ENCODE peak calls at places on chromosomes 7 and 10, in nine cellular contexts. One of them, this sample, is unnamed. For H3K9me3 and H3K4me1, the result is how much of the 10 kb centered on the place peaks cover.

GRCh38 chr10:48464871-48465736 is 139.8 kb downstream of the ARHGAP22 start:
- DNase-seq in lower lobe of right lung: no peak
- DNase-seq in OCI-LY7: no peak
- DNase-seq in astrocyte: no peak
- DNase-seq in adrenal gland: no peak
- DNase-seq in CD4-positive, CD25-positive, alpha-beta regulatory T cell: no peak
- DNase-seq in transverse colon: no peak
- DNase-seq in Karpas-422: no peak
- DNase-seq in tibial artery: no peak
- DNase-seq in this sample: peak

GRCh38 chr10:126135177-126135576 is 238.8 kb downstream of the FANK1 start:
- DNase-seq in lower lobe of right lung: no peak
- DNase-seq in OCI-LY7: no peak
- DNase-seq in astrocyte: no peak
- DNase-seq in adrenal gland: no peak
- DNase-seq in CD4-positive, CD25-positive, alpha-beta regulatory T cell: no peak
- DNase-seq in transverse colon: no peak
- DNase-seq in Karpas-422: peak
- DNase-seq in tibial artery: no peak
- DNase-seq in this sample: no peak

GRCh38 chr10:4057725-4058513 is 272.9 kb upstream of the KLF6 start:
- DNase-seq in lower lobe of right lung: no peak
- DNase-seq in OCI-LY7: no peak
- DNase-seq in astrocyte: no peak
- DNase-seq in adrenal gland: no peak
- DNase-seq in CD4-positive, CD25-positive, alpha-beta regulatory T cell: no peak
- DNase-seq in transverse colon: no peak
- DNase-seq in Karpas-422: no peak
- DNase-seq in tibial artery: no peak
- DNase-seq in this sample: no peak

GRCh38 chr10:19654576-19654975 is 161.7 kb upstream of the PLXDC2 start:
- DNase-seq in lower lobe of right lung: no peak
- DNase-seq in OCI-LY7: no peak
- DNase-seq in astrocyte: peak
- DNase-seq in adrenal gland: no peak
- DNase-seq in CD4-positive, CD25-positive, alpha-beta regulatory T cell: no peak
- DNase-seq in transverse colon: no peak
- DNase-seq in Karpas-422: no peak
- DNase-seq in tibial artery: no peak
- DNase-seq in this sample: no peak

GRCh38 chr10:97714401-97715258 is 1.1 kb downstream of the MARVELD1 start:
- DNase-seq in lower lobe of right lung: peak
- DNase-seq in OCI-LY7: no peak
- DNase-seq in astrocyte: peak
- DNase-seq in adrenal gland: peak
- DNase-seq in CD4-positive, CD25-positive, alpha-beta regulatory T cell: no peak
- DNase-seq in transverse colon: peak
- DNase-seq in Karpas-422: no peak
- DNase-seq in tibial artery: peak
- DNase-seq in this sample: peak

GRCh38 chr7:1698951-1699350 is 28.9 kb downstream of the ELFN1 start:
- DNase-seq in lower lobe of right lung: no peak
- DNase-seq in OCI-LY7: no peak
- DNase-seq in astrocyte: no peak
- DNase-seq in adrenal gland: no peak
- DNase-seq in CD4-positive, CD25-positive, alpha-beta regulatory T cell: no peak
- DNase-seq in transverse colon: no peak
- DNase-seq in Karpas-422: no peak
- DNase-seq in tibial artery: no peak
- DNase-seq in this sample: no peak

GRCh38 chr7:44281811-44282600 is 43.4 kb downstream of the CAMK2B start:
- DNase-seq in lower lobe of right lung: peak
- DNase-seq in OCI-LY7: no peak
- DNase-seq in astrocyte: no peak
- DNase-seq in adrenal gland: peak
- DNase-seq in CD4-positive, CD25-positive, alpha-beta regulatory T cell: no peak
- DNase-seq in transverse colon: peak
- DNase-seq in Karpas-422: no peak
- DNase-seq in tibial artery: peak
- DNase-seq in this sample: peak

GRCh38 chr7:157046681-157047080 is 36.2 kb upstream of the MNX1 start:
- DNase-seq in lower lobe of right lung: no peak
- DNase-seq in OCI-LY7: no peak
- DNase-seq in astrocyte: peak
- DNase-seq in adrenal gland: no peak
- DNase-seq in CD4-positive, CD25-positive, alpha-beta regulatory T cell: no peak
- DNase-seq in transverse colon: no peak
- DNase-seq in Karpas-422: no peak
- DNase-seq in tibial artery: no peak
- DNase-seq in this sample: no peak

GRCh38 chr10:25117757-25118156 is 57.0 kb upstream of the GPR158 start:
- DNase-seq in lower lobe of right lung: no peak
- DNase-seq in OCI-LY7: no peak
- DNase-seq in astrocyte: peak
- DNase-seq in adrenal gland: no peak
- DNase-seq in CD4-positive, CD25-positive, alpha-beta regulatory T cell: no peak
- DNase-seq in transverse colon: no peak
- DNase-seq in Karpas-422: no peak
- DNase-seq in tibial artery: no peak
- DNase-seq in this sample: no peak

GRCh38 chr7:104328970-104329825 is 795 bp downstream of the LHFPL3 start:
- DNase-seq in lower lobe of right lung: no peak
- DNase-seq in OCI-LY7: no peak
- DNase-seq in astrocyte: no peak
- DNase-seq in adrenal gland: no peak
- DNase-seq in CD4-positive, CD25-positive, alpha-beta regulatory T cell: no peak
- DNase-seq in transverse colon: no peak
- DNase-seq in Karpas-422: no peak
- DNase-seq in tibial artery: no peak
- DNase-seq in this sample: no peak

GRCh38 chr10:70622981-70623844 is 20.7 kb upstream of the PRF1 start:
- DNase-seq in lower lobe of right lung: no peak
- DNase-seq in OCI-LY7: no peak
- DNase-seq in astrocyte: peak
- DNase-seq in adrenal gland: no peak
- DNase-seq in CD4-positive, CD25-positive, alpha-beta regulatory T cell: no peak
- DNase-seq in transverse colon: no peak
- DNase-seq in Karpas-422: no peak
- DNase-seq in tibial artery: no peak
- DNase-seq in this sample: no peak

GRCh38 chr7:80087051-80087767 is 47.4 kb upstream of the GNAI1 start:
- DNase-seq in lower lobe of right lung: no peak
- DNase-seq in OCI-LY7: no peak
- DNase-seq in astrocyte: peak
- DNase-seq in adrenal gland: no peak
- DNase-seq in CD4-positive, CD25-positive, alpha-beta regulatory T cell: no peak
- DNase-seq in transverse colon: no peak
- DNase-seq in Karpas-422: no peak
- DNase-seq in tibial artery: no peak
- DNase-seq in this sample: no peak

GRCh38 chr10:46992794-46993552 is 81.7 kb downstream of the PTPN20 start:
- DNase-seq in lower lobe of right lung: peak
- DNase-seq in OCI-LY7: peak
- DNase-seq in astrocyte: peak
- DNase-seq in adrenal gland: peak
- DNase-seq in CD4-positive, CD25-positive, alpha-beta regulatory T cell: no peak
- DNase-seq in transverse colon: peak
- DNase-seq in Karpas-422: peak
- DNase-seq in tibial artery: peak
- DNase-seq in this sample: no peak

GRCh38 chr10:91162495-91163268 is 57.8 kb upstream of the PCGF5 start:
- DNase-seq in lower lobe of right lung: peak
- DNase-seq in OCI-LY7: peak
- DNase-seq in astrocyte: peak
- DNase-seq in adrenal gland: peak
- DNase-seq in CD4-positive, CD25-positive, alpha-beta regulatory T cell: peak
- DNase-seq in transverse colon: peak
- DNase-seq in Karpas-422: peak
- DNase-seq in tibial artery: peak
- DNase-seq in this sample: peak

GRCh38 chr10:102492983-102493382 is 9.5 kb downstream of the ACTR1A start:
- DNase-seq in lower lobe of right lung: no peak
- DNase-seq in OCI-LY7: no peak
- DNase-seq in astrocyte: no peak
- DNase-seq in adrenal gland: peak
- DNase-seq in CD4-positive, CD25-positive, alpha-beta regulatory T cell: no peak
- DNase-seq in transverse colon: no peak
- DNase-seq in Karpas-422: no peak
- DNase-seq in tibial artery: no peak
- DNase-seq in this sample: peak

GRCh38 chr10:5692476-5693358 is 8.1 kb downstream of the TASOR2 start:
- DNase-seq in lower lobe of right lung: peak
- DNase-seq in OCI-LY7: peak
- DNase-seq in astrocyte: peak
- DNase-seq in adrenal gland: peak
- DNase-seq in CD4-positive, CD25-positive, alpha-beta regulatory T cell: peak
- DNase-seq in transverse colon: peak
- DNase-seq in Karpas-422: no peak
- DNase-seq in tibial artery: no peak
- DNase-seq in this sample: peak

GRCh38 chr7:14446829-14447228 is 455.7 kb downstream of the DGKB start:
- DNase-seq in lower lobe of right lung: no peak
- DNase-seq in OCI-LY7: peak
- DNase-seq in astrocyte: no peak
- DNase-seq in adrenal gland: no peak
- DNase-seq in CD4-positive, CD25-positive, alpha-beta regulatory T cell: no peak
- DNase-seq in transverse colon: no peak
- DNase-seq in Karpas-422: no peak
- DNase-seq in tibial artery: no peak
- DNase-seq in this sample: no peak

GRCh38 chr10:13560597-13560996 is 26.2 kb upstream of the PRPF18 start:
- DNase-seq in lower lobe of right lung: no peak
- DNase-seq in OCI-LY7: no peak
- DNase-seq in astrocyte: peak
- DNase-seq in adrenal gland: no peak
- DNase-seq in CD4-positive, CD25-positive, alpha-beta regulatory T cell: no peak
- DNase-seq in transverse colon: no peak
- DNase-seq in Karpas-422: no peak
- DNase-seq in tibial artery: no peak
- DNase-seq in this sample: peak

GRCh38 chr10:77971804-77972144 is 45.2 kb upstream of the DLG5 start:
- DNase-seq in lower lobe of right lung: no peak
- DNase-seq in OCI-LY7: no peak
- DNase-seq in astrocyte: no peak
- DNase-seq in adrenal gland: no peak
- DNase-seq in CD4-positive, CD25-positive, alpha-beta regulatory T cell: no peak
- DNase-seq in transverse colon: no peak
- DNase-seq in Karpas-422: no peak
- DNase-seq in tibial artery: no peak
- DNase-seq in this sample: no peak

DNA sequence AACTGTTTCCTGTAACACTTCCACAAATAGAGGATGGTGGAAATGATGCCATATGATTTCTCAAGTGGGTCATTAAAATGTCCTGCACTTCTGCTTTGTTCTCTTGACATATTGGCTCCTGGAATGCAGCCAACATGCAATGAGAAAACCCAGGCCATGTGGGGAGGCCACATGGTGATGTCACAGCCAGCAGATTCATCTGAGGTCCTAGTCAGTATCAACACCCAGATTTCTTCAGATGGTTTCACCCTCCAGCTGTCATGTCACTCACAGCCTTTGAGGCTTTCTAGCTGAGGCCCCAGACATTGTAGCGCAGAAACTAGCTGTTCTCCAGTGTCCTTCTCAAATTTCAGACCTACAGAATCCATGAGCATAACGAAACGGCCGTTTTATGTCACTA is 102.3 kb upstream of the NUPR2 start:
- DNase-seq in lower lobe of right lung: no peak
- DNase-seq in OCI-LY7: no peak
- DNase-seq in astrocyte: no peak
- DNase-seq in adrenal gland: no peak
- DNase-seq in CD4-positive, CD25-positive, alpha-beta regulatory T cell: no peak
- DNase-seq in transverse colon: no peak
- DNase-seq in Karpas-422: no peak
- DNase-seq in tibial artery: peak
- DNase-seq in this sample: peak
- H3K9me3 ChIP-seq in lower lobe of right lung: under half
- H3K9me3 ChIP-seq in OCI-LY7: under half
- H3K9me3 ChIP-seq in astrocyte: under half
- H3K9me3 ChIP-seq in adrenal gland: under half
- H3K9me3 ChIP-seq in CD4-positive, CD25-positive, alpha-beta regulatory T cell: under half
- H3K9me3 ChIP-seq in transverse colon: under half
- H3K9me3 ChIP-seq in Karpas-422: under half
- H3K9me3 ChIP-seq in tibial artery: under half
- H3K9me3 ChIP-seq in this sample: under half

GRCh38 chr7:105678811-105679495 is 97.7 kb upstream of the EFCAB10 start:
- DNase-seq in lower lobe of right lung: peak
- DNase-seq in OCI-LY7: no peak
- DNase-seq in astrocyte: no peak
- DNase-seq in adrenal gland: peak
- DNase-seq in CD4-positive, CD25-positive, alpha-beta regulatory T cell: peak
- DNase-seq in transverse colon: peak
- DNase-seq in Karpas-422: peak
- DNase-seq in tibial artery: peak
- DNase-seq in this sample: peak
- H3K4me1 ChIP-seq in lower lobe of right lung: half or more
- H3K4me1 ChIP-seq in OCI-LY7: under half
- H3K4me1 ChIP-seq in astrocyte: under half
- H3K4me1 ChIP-seq in adrenal gland: under half
- H3K4me1 ChIP-seq in CD4-positive, CD25-positive, alpha-beta regulatory T cell: half or more
- H3K4me1 ChIP-seq in transverse colon: under half
- H3K4me1 ChIP-seq in Karpas-422: under half
- H3K4me1 ChIP-seq in tibial artery: under half
- H3K4me1 ChIP-seq in this sample: half or more

GRCh38 chr10:111491154-111491553 is 414.3 kb downstream of the ADRA2A start:
- DNase-seq in lower lobe of right lung: no peak
- DNase-seq in OCI-LY7: no peak
- DNase-seq in astrocyte: no peak
- DNase-seq in adrenal gland: no peak
- DNase-seq in CD4-positive, CD25-positive, alpha-beta regulatory T cell: no peak
- DNase-seq in transverse colon: no peak
- DNase-seq in Karpas-422: no peak
- DNase-seq in tibial artery: no peak
- DNase-seq in this sample: no peak
- H3K9me3 ChIP-seq in lower lobe of right lung: under half
- H3K9me3 ChIP-seq in OCI-LY7: under half
- H3K9me3 ChIP-seq in astrocyte: under half
- H3K9me3 ChIP-seq in adrenal gland: under half
- H3K9me3 ChIP-seq in CD4-positive, CD25-positive, alpha-beta regulatory T cell: under half
- H3K9me3 ChIP-seq in transverse colon: under half
- H3K9me3 ChIP-seq in Karpas-422: under half
- H3K9me3 ChIP-seq in tibial artery: under half
- H3K9me3 ChIP-seq in this sample: under half

DNA sequence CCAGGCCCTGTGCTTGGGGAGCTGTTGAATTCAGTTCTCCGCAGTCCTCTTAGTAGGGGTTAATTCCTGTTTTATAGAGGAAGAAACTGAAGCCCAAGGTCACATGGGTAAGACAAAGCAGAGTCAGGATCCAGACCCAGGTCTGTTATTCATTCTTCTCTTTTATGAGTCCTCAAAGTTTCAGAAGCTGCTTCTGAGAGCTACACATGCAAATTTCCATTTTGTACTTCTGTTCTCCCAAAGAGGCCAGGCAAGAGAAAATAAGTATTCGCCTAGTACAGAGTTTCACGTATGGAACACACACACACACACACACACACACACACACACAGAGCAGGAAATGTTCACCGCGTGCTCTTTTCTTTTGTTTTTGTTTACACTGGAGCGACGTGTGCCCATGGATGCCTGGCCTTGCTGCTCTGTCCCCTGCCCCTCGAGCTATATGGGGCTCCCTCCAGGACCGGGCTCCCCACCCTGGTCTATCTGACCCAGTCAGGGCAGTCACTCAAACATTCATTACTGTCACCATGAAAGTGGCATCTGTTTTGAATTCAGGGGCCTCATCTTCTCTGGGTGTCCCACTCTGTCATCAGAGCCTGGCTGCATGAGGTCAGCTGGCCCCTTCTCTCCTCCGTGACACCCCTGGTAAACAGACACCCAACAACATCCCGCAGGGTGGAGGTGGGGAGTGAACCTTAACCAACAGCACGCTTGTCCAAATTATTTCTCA is 84.4 kb downstream of the TNS3 start:
- DNase-seq in lower lobe of right lung: no peak
- DNase-seq in OCI-LY7: peak
- DNase-seq in astrocyte: no peak
- DNase-seq in adrenal gland: no peak
- DNase-seq in CD4-positive, CD25-positive, alpha-beta regulatory T cell: no peak
- DNase-seq in transverse colon: no peak
- DNase-seq in Karpas-422: peak
- DNase-seq in tibial artery: no peak
- DNase-seq in this sample: no peak
- H3K4me1 ChIP-seq in lower lobe of right lung: half or more
- H3K4me1 ChIP-seq in OCI-LY7: half or more
- H3K4me1 ChIP-seq in astrocyte: under half
- H3K4me1 ChIP-seq in adrenal gland: under half
- H3K4me1 ChIP-seq in CD4-positive, CD25-positive, alpha-beta regulatory T cell: under half
- H3K4me1 ChIP-seq in transverse colon: half or more
- H3K4me1 ChIP-seq in Karpas-422: half or more
- H3K4me1 ChIP-seq in tibial artery: half or more
- H3K4me1 ChIP-seq in this sample: under half

This sample was measured in thyroid gland.